ENCODE peak calls at places on chromosomes 2 and 18, in six cellular contexts. One of them, this sample, is unnamed.

GRCh38 chr2:197208841-197209240 is 101.7 kb downstream of the ANKRD44 start:
- DNase-seq in mesendoderm: no peak
- DNase-seq in AG04450: no peak
- DNase-seq in GM23248: peak; percentile 14
- DNase-seq in IMR-90: no peak
- DNase-seq in WERI-Rb-1: no peak
- DNase-seq in this sample: no peak

GRCh38 chr2:29108225-29108624 is 7.0 kb upstream of the CLIP4 start:
- DNase-seq in mesendoderm: no peak
- DNase-seq in AG04450: peak; percentile 88
- DNase-seq in GM23248: peak; percentile 88
- DNase-seq in IMR-90: peak; percentile 97
- DNase-seq in WERI-Rb-1: no peak
- DNase-seq in this sample: peak; percentile 87

GRCh38 chr2:216792222-216793001 is 67.5 kb downstream of the TNP1 start:
- DNase-seq in mesendoderm: peak; percentile 86
- DNase-seq in AG04450: no peak
- DNase-seq in GM23248: peak; percentile 84
- DNase-seq in IMR-90: peak; percentile 48
- DNase-seq in WERI-Rb-1: peak; percentile 22
- DNase-seq in this sample: no peak

GRCh38 chr2:85134255-85135065 is 1.3 kb downstream of the TCF7L1 start:
- DNase-seq in mesendoderm: peak; percentile 80
- DNase-seq in AG04450: no peak
- DNase-seq in GM23248: peak; percentile 68
- DNase-seq in IMR-90: peak; percentile 54
- DNase-seq in WERI-Rb-1: no peak
- DNase-seq in this sample: peak; percentile 57

GRCh38 chr2:241724259-241724974 is 10.0 kb upstream of the D2HGDH start:
- DNase-seq in mesendoderm: peak; percentile 42
- DNase-seq in AG04450: no peak
- DNase-seq in GM23248: no peak
- DNase-seq in IMR-90: no peak
- DNase-seq in WERI-Rb-1: peak; percentile 34
- DNase-seq in this sample: no peak

GRCh38 chr18:23752796-23753195 is 63.5 kb downstream of the LAMA3 start:
- DNase-seq in mesendoderm: no peak
- DNase-seq in AG04450: no peak
- DNase-seq in GM23248: peak; percentile 21
- DNase-seq in IMR-90: no peak
- DNase-seq in WERI-Rb-1: no peak
- DNase-seq in this sample: no peak

GRCh38 chr2:46296840-46297545 is at the start of gene EPAS1:
- DNase-seq in mesendoderm: peak; percentile 88
- DNase-seq in AG04450: peak; percentile 43
- DNase-seq in GM23248: peak; percentile 94
- DNase-seq in IMR-90: peak; percentile 76
- DNase-seq in WERI-Rb-1: peak; percentile 81
- DNase-seq in this sample: peak; percentile 88

GRCh38 chr18:5527603-5528002 is 16.2 kb downstream of the EPB41L3 start:
- DNase-seq in mesendoderm: no peak
- DNase-seq in AG04450: peak; percentile 65
- DNase-seq in GM23248: peak; percentile 91
- DNase-seq in IMR-90: peak; percentile 86
- DNase-seq in WERI-Rb-1: no peak
- DNase-seq in this sample: no peak

GRCh38 chr18:50578651-50579050 is 18.8 kb downstream of the MAPK4 start:
- DNase-seq in mesendoderm: peak; percentile 52
- DNase-seq in AG04450: no peak
- DNase-seq in GM23248: no peak
- DNase-seq in IMR-90: no peak
- DNase-seq in WERI-Rb-1: no peak
- DNase-seq in this sample: peak; percentile 68

GRCh38 chr2:48694143-48694542 is 61.4 kb downstream of the LHCGR start:
- DNase-seq in mesendoderm: peak; percentile 75
- DNase-seq in AG04450: no peak
- DNase-seq in GM23248: peak; percentile 37
- DNase-seq in IMR-90: peak; percentile 64
- DNase-seq in WERI-Rb-1: no peak
- DNase-seq in this sample: no peak

GRCh38 chr2:101752708-101753107 is 55.2 kb downstream of the MAP4K4 start:
- DNase-seq in mesendoderm: no peak
- DNase-seq in AG04450: no peak
- DNase-seq in GM23248: peak; percentile 46
- DNase-seq in IMR-90: no peak
- DNase-seq in WERI-Rb-1: no peak
- DNase-seq in this sample: no peak

GRCh38 chr2:162524192-162524591 is 180.3 kb downstream of the GCA start:
- DNase-seq in mesendoderm: peak; percentile 56
- DNase-seq in AG04450: no peak
- DNase-seq in GM23248: no peak
- DNase-seq in IMR-90: no peak
- DNase-seq in WERI-Rb-1: peak; percentile 8
- DNase-seq in this sample: no peak

GRCh38 chr2:84486436-84487115 is 27.5 kb upstream of the SUCLG1 start:
- DNase-seq in mesendoderm: no peak
- DNase-seq in AG04450: no peak
- DNase-seq in GM23248: peak; percentile 43
- DNase-seq in IMR-90: peak; percentile 42
- DNase-seq in WERI-Rb-1: no peak
- DNase-seq in this sample: no peak

GRCh38 chr2:16725549-16725948 is 59.9 kb upstream of the CYRIA start:
- DNase-seq in mesendoderm: peak; percentile 37
- DNase-seq in AG04450: no peak
- DNase-seq in GM23248: no peak
- DNase-seq in IMR-90: peak; percentile 1
- DNase-seq in WERI-Rb-1: no peak
- DNase-seq in this sample: no peak

GRCh38 chr2:30655660-30656059 is 151.6 kb downstream of the CAPN13 start:
- DNase-seq in mesendoderm: peak; percentile 90
- DNase-seq in AG04450: peak; percentile 55
- DNase-seq in GM23248: no peak
- DNase-seq in IMR-90: peak; percentile 82
- DNase-seq in WERI-Rb-1: no peak
- DNase-seq in this sample: no peak

GRCh38 chr2:32772623-32773221 is 144.9 kb downstream of the TTC27 start:
- DNase-seq in mesendoderm: peak; percentile 89
- DNase-seq in AG04450: peak; percentile 23
- DNase-seq in GM23248: peak; percentile 72
- DNase-seq in IMR-90: peak; percentile 76
- DNase-seq in WERI-Rb-1: peak; percentile 39
- DNase-seq in this sample: no peak

GRCh38 chr2:205089958-205090357 is 544.7 kb downstream of the PARD3B start:
- DNase-seq in mesendoderm: peak; percentile 89
- DNase-seq in AG04450: no peak
- DNase-seq in GM23248: no peak
- DNase-seq in IMR-90: no peak
- DNase-seq in WERI-Rb-1: no peak
- DNase-seq in this sample: no peak

GRCh38 chr2:96868555-96869280 is 1.2 kb downstream of the SEMA4C start:
- DNase-seq in mesendoderm: peak; percentile 93
- DNase-seq in AG04450: peak; percentile 83
- DNase-seq in GM23248: peak; percentile 92
- DNase-seq in IMR-90: peak; percentile 91
- DNase-seq in WERI-Rb-1: peak; percentile 91
- DNase-seq in this sample: peak; percentile 90

GRCh38 chr2:175253871-175254270 is 72.4 kb upstream of the ATP5MC3 start:
- DNase-seq in mesendoderm: no peak
- DNase-seq in AG04450: no peak
- DNase-seq in GM23248: no peak
- DNase-seq in IMR-90: no peak
- DNase-seq in WERI-Rb-1: no peak
- DNase-seq in this sample: no peak

GRCh38 chr2:152763651-152764050 is 45.2 kb downstream of the ARL6IP6 start:
- DNase-seq in mesendoderm: no peak
- DNase-seq in AG04450: no peak
- DNase-seq in GM23248: no peak
- DNase-seq in IMR-90: no peak
- DNase-seq in WERI-Rb-1: no peak
- DNase-seq in this sample: no peak

GRCh38 chr2:224086226-224086911 is 47.3 kb upstream of the SERPINE2 start:
- DNase-seq in mesendoderm: no peak
- DNase-seq in AG04450: no peak
- DNase-seq in GM23248: peak; percentile 96
- DNase-seq in IMR-90: peak; percentile 89
- DNase-seq in WERI-Rb-1: no peak
- DNase-seq in this sample: peak; percentile 73

GRCh38 chr2:19860022-19860421 is 41.8 kb downstream of the TTC32 start:
- DNase-seq in mesendoderm: no peak
- DNase-seq in AG04450: peak; percentile 36
- DNase-seq in GM23248: no peak
- DNase-seq in IMR-90: peak; percentile 85
- DNase-seq in WERI-Rb-1: no peak
- DNase-seq in this sample: no peak

GRCh38 chr2:96509114-96509846 is 4.1 kb upstream of the NEURL3 start:
- DNase-seq in mesendoderm: peak; percentile 91
- DNase-seq in AG04450: peak; percentile 55
- DNase-seq in GM23248: peak; percentile 95
- DNase-seq in IMR-90: peak; percentile 84
- DNase-seq in WERI-Rb-1: peak; percentile 89
- DNase-seq in this sample: peak; percentile 85

GRCh38 chr2:107808986-107809385 is 17.7 kb upstream of the RGPD4 start:
- DNase-seq in mesendoderm: no peak
- DNase-seq in AG04450: no peak
- DNase-seq in GM23248: peak; percentile 4
- DNase-seq in IMR-90: no peak
- DNase-seq in WERI-Rb-1: no peak
- DNase-seq in this sample: no peak

GRCh38 chr2:217076651-217077232 is 216.9 kb upstream of the TNP1 start:
- DNase-seq in mesendoderm: no peak
- DNase-seq in AG04450: no peak
- DNase-seq in GM23248: no peak
- DNase-seq in IMR-90: no peak
- DNase-seq in WERI-Rb-1: no peak
- DNase-seq in this sample: no peak

GRCh38 chr2:72785517-72785916 is 40.3 kb downstream of the EXOC6B start:
- DNase-seq in mesendoderm: no peak
- DNase-seq in AG04450: no peak
- DNase-seq in GM23248: no peak
- DNase-seq in IMR-90: no peak
- DNase-seq in WERI-Rb-1: no peak
- DNase-seq in this sample: no peak

GRCh38 chr2:71672011-71672639 is 218.8 kb downstream of the DYSF start:
- DNase-seq in mesendoderm: peak; percentile 49
- DNase-seq in AG04450: no peak
- DNase-seq in GM23248: no peak
- DNase-seq in IMR-90: no peak
- DNase-seq in WERI-Rb-1: peak; percentile 69
- DNase-seq in this sample: no peak

GRCh38 chr2:237731663-237732062 is 66.9 kb upstream of the RBM44 start:
- DNase-seq in mesendoderm: peak; percentile 76
- DNase-seq in AG04450: no peak
- DNase-seq in GM23248: peak; percentile 90
- DNase-seq in IMR-90: peak; percentile 81
- DNase-seq in WERI-Rb-1: no peak
- DNase-seq in this sample: no peak
- H3K27ac ChIP-seq in mesendoderm: no peak overlapping the region
- H3K27ac ChIP-seq in AG04450: no peak overlapping the region
- H3K27ac ChIP-seq in GM23248: peak overlapping the region; percentile 89
- H3K27ac ChIP-seq in IMR-90: no peak overlapping the region
- H3K27ac ChIP-seq in WERI-Rb-1: no peak overlapping the region
- H3K27ac ChIP-seq in this sample: peak overlapping the region; percentile 38

GRCh38 chr18:11145413-11146191 is 3.8 kb downstream of the PIEZO2 start:
- DNase-seq in mesendoderm: no peak
- DNase-seq in AG04450: no peak
- DNase-seq in GM23248: no peak
- DNase-seq in IMR-90: no peak
- DNase-seq in WERI-Rb-1: no peak
- DNase-seq in this sample: no peak

GRCh38 chr18:11146947-11147345 is 2.4 kb downstream of the PIEZO2 start:
- DNase-seq in mesendoderm: peak; percentile 13
- DNase-seq in AG04450: no peak
- DNase-seq in GM23248: no peak
- DNase-seq in IMR-90: no peak
- DNase-seq in WERI-Rb-1: no peak
- DNase-seq in this sample: no peak

GRCh38 chr18:11147371-11147860 is 2.0 kb downstream of the PIEZO2 start:
- DNase-seq in mesendoderm: peak; percentile 46
- DNase-seq in AG04450: no peak
- DNase-seq in GM23248: no peak
- DNase-seq in IMR-90: no peak
- DNase-seq in WERI-Rb-1: no peak
- DNase-seq in this sample: no peak

GRCh38 chr18:11147962-11148654 is 1.3 kb downstream of the PIEZO2 start:
- DNase-seq in mesendoderm: peak; percentile 27
- DNase-seq in AG04450: no peak
- DNase-seq in GM23248: peak; percentile 22
- DNase-seq in IMR-90: no peak
- DNase-seq in WERI-Rb-1: no peak
- DNase-seq in this sample: no peak

GRCh38 chr18:11146238-11146946 is 3.0 kb downstream of the PIEZO2 start:
- DNase-seq in mesendoderm: peak; percentile 29
- DNase-seq in AG04450: no peak
- DNase-seq in GM23248: no peak
- DNase-seq in IMR-90: no peak
- DNase-seq in WERI-Rb-1: no peak
- DNase-seq in this sample: no peak
- H3K27me3 ChIP-seq in mesendoderm: peaks cover 6% of the 10 kb centered on the region
- H3K27me3 ChIP-seq in AG04450: peaks cover 54% of the 10 kb centered on the region
- H3K27me3 ChIP-seq in GM23248: peaks cover 46% of the 10 kb centered on the region
- H3K27me3 ChIP-seq in IMR-90: peaks cover 10% of the 10 kb centered on the region
- H3K27me3 ChIP-seq in WERI-Rb-1: peaks cover 29% of the 10 kb centered on the region
- H3K27me3 ChIP-seq in this sample: peaks cover 47% of the 10 kb centered on the region

GRCh38 chr18:61888622-61889021 is 4.2 kb downstream of the RNF152 start:
- DNase-seq in mesendoderm: no peak
- DNase-seq in AG04450: no peak
- DNase-seq in GM23248: no peak
- DNase-seq in IMR-90: no peak
- DNase-seq in WERI-Rb-1: no peak
- DNase-seq in this sample: no peak
- H3K4me3 ChIP-seq in mesendoderm: no peak overlapping the region
- H3K4me3 ChIP-seq in AG04450: no peak overlapping the region
- H3K4me3 ChIP-seq in GM23248: no peak overlapping the region
- H3K4me3 ChIP-seq in IMR-90: no peak overlapping the region
- H3K4me3 ChIP-seq in WERI-Rb-1: no peak overlapping the region
- H3K4me3 ChIP-seq in this sample: no peak overlapping the region

DNA sequence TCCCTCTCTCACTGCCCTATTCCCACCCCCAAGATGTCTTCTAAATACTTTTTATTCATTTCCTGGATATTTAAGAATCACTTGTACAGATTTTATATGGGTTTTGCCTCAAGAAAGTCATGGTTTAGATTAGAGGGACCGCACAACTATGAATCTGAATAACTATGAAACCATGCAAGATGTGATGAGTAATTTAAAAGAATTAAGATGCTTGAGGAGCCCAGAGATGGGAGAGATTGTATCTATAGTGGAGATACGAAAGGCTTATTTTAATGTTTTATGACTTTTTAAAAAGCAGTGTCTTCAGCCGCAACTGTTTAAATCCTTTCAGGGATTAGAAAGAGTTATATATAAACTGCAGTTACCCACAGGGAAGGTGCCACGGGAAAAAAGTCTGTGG is 324.1 kb downstream of the LPIN1 start:
- DNase-seq in mesendoderm: no peak
- DNase-seq in AG04450: no peak
- DNase-seq in GM23248: peak; percentile 64
- DNase-seq in IMR-90: peak; percentile 56
- DNase-seq in WERI-Rb-1: no peak
- DNase-seq in this sample: no peak
- H3K27ac ChIP-seq in mesendoderm: no peak overlapping the region
- H3K27ac ChIP-seq in AG04450: no peak overlapping the region
- H3K27ac ChIP-seq in GM23248: no peak overlapping the region
- H3K27ac ChIP-seq in IMR-90: no peak overlapping the region
- H3K27ac ChIP-seq in WERI-Rb-1: no peak overlapping the region
- H3K27ac ChIP-seq in this sample: no peak overlapping the region

This sample was measured in RWPE2.